ENCODE peak calls at places on chromosomes 2 and 18, in five cellular contexts. G is mesenchymal stem cell, F is neuronal stem cell, L is trophoblast cell, B is H1. M is an unnamed sample.
A peak's percentile ranks its signal among the peaks of the same experiment; 100 is the strongest.

GRCh38 chr18:10926565-10927194 is 222.7 kb downstream of the PIEZO2 start:
- DNase-seq in F (no peak), B (no peak), G (peak; percentile 89), L (no peak), M (no peak)

GRCh38 chr2:170155022-170155722 is 22.8 kb upstream of the MYO3B start:
- DNase-seq in B (no peak), G (peak; percentile 61), L (no peak), F (no peak), M (peak; percentile 54)

GRCh38 chr2:30688956-30689401 is 118.3 kb downstream of the CAPN13 start:
- DNase-seq in L (no peak), B (no peak), F (no peak), G (no peak), M (no peak)

GRCh38 chr2:168525020-168525419 is 68.9 kb downstream of the CERS6 start:
- DNase-seq in F (no peak), L (no peak), G (no peak), B (no peak), M (no peak)

GRCh38 chr2:1766851-1767771 is 22.8 kb upstream of the PXDN start:
- DNase-seq in F (no peak), B (no peak), G (no peak), L (no peak), M (peak; percentile 38)

GRCh38 chr2:236998250-236998649 is 87.4 kb upstream of the COPS8 start:
- DNase-seq in F (no peak), L (no peak), G (peak; percentile 13), B (no peak), M (no peak)

GRCh38 chr2:2505604-2506003 is 174.5 kb upstream of the MYT1L start:
- DNase-seq in G (no peak), L (no peak), B (no peak), F (no peak), M (no peak)

GRCh38 chr2:169002151-169002738 is 28.9 kb downstream of the ABCB11 start:
- DNase-seq in G (peak; percentile 7), F (no peak), L (no peak), B (no peak), M (no peak)

GRCh38 chr2:152718909-152719645 is 657 bp downstream of the ARL6IP6 start:
- DNase-seq in L (peak; percentile 80), B (peak; percentile 17), G (peak; percentile 53), F (peak; percentile 56), M (peak; percentile 64)

GRCh38 chr18:4040391-4041172 is 414.5 kb downstream of the DLGAP1 start:
- DNase-seq in F (no peak), G (no peak), L (no peak), B (no peak), M (no peak)

GRCh38 chr2:63792523-63792922 is 49.2 kb upstream of the UGP2 start:
- DNase-seq in B (no peak), L (peak; percentile 38), F (no peak), G (peak; percentile 79), M (no peak)

GRCh38 chr18:9742588-9743131 is 34.6 kb downstream of the RAB31 start:
- DNase-seq in G (peak; percentile 87), F (no peak), L (no peak), B (no peak), M (no peak)

GRCh38 chr2:95372845-95373244 is 29.7 kb upstream of the FAHD2A start:
- DNase-seq in G (no peak), B (no peak), L (no peak), F (no peak), M (no peak)

GRCh38 chr18:38241216-38241615 is 675.6 kb upstream of the CELF4 start:
- DNase-seq in B (no peak), F (no peak), L (peak; percentile 6), G (no peak), M (no peak)

GRCh38 chr2:53770264-53770663 is 2.7 kb downstream of the CHAC2 start:
- DNase-seq in B (no peak), L (no peak), F (no peak), G (no peak), M (no peak)

GRCh38 chr18:71784777-71785176 is 759.4 kb downstream of the CBLN2 start:
- DNase-seq in L (peak; percentile 30), F (no peak), G (no peak), B (no peak), M (no peak)

GRCh38 chr18:54210463-54210862 is 14.0 kb downstream of the MBD2 start:
- DNase-seq in L (no peak), G (no peak), F (no peak), B (no peak), M (no peak)

GRCh38 chr2:214465386-214466146 is 54.7 kb downstream of the VWC2L start:
- DNase-seq in G (peak; percentile 81), L (peak; percentile 90), B (no peak), F (no peak), M (no peak)

GRCh38 chr2:9306910-9307309 is 100.3 kb downstream of the ASAP2 start:
- DNase-seq in B (no peak), L (peak; percentile 99), G (no peak), F (no peak), M (no peak)

GRCh38 chr2:9307505-9307904 is 100.9 kb downstream of the ASAP2 start:
- DNase-seq in B (no peak), G (no peak), L (no peak), F (no peak), M (no peak)

GRCh38 chr2:9309147-9309546 is 102.5 kb downstream of the ASAP2 start:
- DNase-seq in F (no peak), G (no peak), B (no peak), L (no peak), M (no peak)

GRCh38 chr2:9310390-9310789 is 103.8 kb downstream of the ASAP2 start:
- DNase-seq in F (no peak), L (peak; percentile 12), G (peak; percentile 85), B (no peak), M (no peak)

GRCh38 chr2:9308186-9308955 is 101.8 kb downstream of the ASAP2 start:
- DNase-seq in B (no peak), L (no peak), G (no peak), F (no peak), M (no peak)
- H3K4me1 ChIP-seq in B (peaks cover 7% of the 10 kb centered on the region), L (peaks cover 17% of the 10 kb centered on the region), G (peaks cover 20% of the 10 kb centered on the region), F (no peaks in the 10 kb centered on the region), M (no peaks in the 10 kb centered on the region)

DNA sequence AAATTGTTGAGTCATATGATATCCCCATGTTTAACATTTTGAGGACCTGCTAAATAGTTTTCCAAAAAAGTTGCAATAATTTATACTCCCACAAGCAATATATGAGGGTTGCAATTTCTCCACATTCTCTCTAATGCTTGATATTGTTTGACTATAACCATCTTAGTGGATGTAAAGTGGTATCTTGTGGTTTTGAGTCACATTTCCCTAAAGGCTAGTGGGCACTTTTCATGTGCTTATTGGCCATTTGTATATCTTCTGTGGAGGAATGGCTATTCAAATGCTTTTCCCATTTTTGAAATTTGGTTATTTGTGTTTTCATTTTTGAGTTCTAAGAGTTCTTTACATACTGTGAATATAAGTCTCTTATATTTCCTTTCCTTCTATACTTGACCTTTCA is 82.7 kb downstream of the SCG2 start:
- DNase-seq in F (no peak), G (no peak), B (no peak), L (no peak), M (no peak)
- H2BK12ac ChIP-seq in F (no peak overlapping the region), G (no peak overlapping the region), B (no peak overlapping the region), L (no peak overlapping the region), M (no peak overlapping the region)

DNA sequence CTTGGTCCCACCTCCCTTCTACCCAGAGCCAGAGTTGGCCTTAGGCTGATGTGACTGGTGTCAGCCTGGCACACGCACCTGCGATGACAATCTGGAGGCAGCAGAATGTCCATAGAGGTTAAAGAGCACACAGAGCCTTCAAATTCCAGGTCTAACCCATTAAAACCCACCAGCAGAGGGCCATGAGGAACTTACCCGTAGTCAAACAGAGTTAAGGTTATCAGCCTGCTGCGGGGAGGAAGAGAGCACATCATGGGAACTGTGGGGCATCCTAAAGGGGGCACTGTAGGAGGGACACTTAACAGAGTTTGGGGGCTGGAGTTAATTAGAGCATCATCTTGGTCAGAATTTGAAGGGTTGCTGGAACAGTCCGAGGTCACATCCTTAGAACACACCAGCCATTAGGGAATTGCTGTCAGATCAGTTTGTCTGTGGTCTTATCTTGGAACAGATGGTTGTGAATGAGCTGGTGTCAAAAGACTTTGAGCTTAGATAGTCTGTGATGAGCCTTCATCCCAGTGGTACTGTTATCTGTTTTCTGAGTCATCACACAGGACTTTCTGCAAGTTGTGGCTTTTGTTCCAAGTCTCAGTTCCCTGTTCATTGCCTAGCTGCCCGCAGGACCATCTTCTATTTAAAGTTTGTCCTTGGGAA is 248.6 kb downstream of the LOXHD1 start:
- DNase-seq in L (peak; percentile 68), G (no peak), B (no peak), F (no peak), M (peak; percentile 68)
- H3K4me1 ChIP-seq in L (peaks cover 2% of the 10 kb centered on the region), G (peaks cover 18% of the 10 kb centered on the region), B (peaks cover 23% of the 10 kb centered on the region), F (peaks cover 19% of the 10 kb centered on the region), M (peaks cover 13% of the 10 kb centered on the region)

GRCh38 chr2:209875270-209875669 is 103.6 kb downstream of the UNC80 start:
- DNase-seq in L (no peak), F (no peak), B (no peak), G (no peak), M (no peak)

GRCh38 chr2:209878701-209879100 is 107.1 kb downstream of the UNC80 start:
- DNase-seq in B (no peak), L (no peak), F (no peak), G (no peak), M (no peak)

GRCh38 chr2:209872675-209873074 is 101.0 kb downstream of the UNC80 start:
- DNase-seq in F (peak; percentile 82), B (peak; percentile 31), G (no peak), L (no peak), M (peak; percentile 83)

DNA sequence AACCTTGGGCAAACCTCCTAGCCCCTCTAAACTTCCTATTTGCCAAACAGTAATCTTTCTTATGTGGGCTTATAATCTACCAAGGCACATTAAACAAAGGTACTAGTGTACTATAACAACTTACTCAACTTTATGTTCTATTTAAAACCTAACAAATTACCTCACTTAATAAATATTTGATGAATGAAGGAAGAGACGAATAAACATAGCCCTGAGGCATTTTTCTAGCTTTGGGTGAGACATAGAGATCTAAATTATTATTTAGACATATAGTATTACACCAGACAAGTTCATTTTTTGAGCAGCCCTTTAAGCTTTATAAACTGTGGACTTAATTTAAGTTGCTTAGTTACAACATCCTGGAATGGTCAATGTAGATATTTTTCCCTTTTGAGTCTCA is 104.6 kb downstream of the UNC80 start:
- DNase-seq in L (no peak), F (no peak), B (no peak), G (no peak), M (no peak)
- H2BK12ac ChIP-seq in L (no peak overlapping the region), F (no peak overlapping the region), B (no peak overlapping the region), G (no peak overlapping the region), M (no peak overlapping the region)

M was measured in H9.